ENCODE peak calls at places on chromosomes 13 and 19, in six cellular contexts. J is SW480; K is activated T-cell treated with anti-CD3 and anti-CD28 coated beads, Interleukin-2, amount 50 U/mL, for 72 hours; O is kidney tubule cell; H is NCI-H774; U is CD4-positive, alpha-beta T cell. Q is an unnamed sample.

GRCh38 chr13:32267836-32268439 is 47.2 kb downstream of the ZAR1L start:
- DNase-seq in J (peak; percentile 36), K (peak; percentile 57), O (peak; percentile 35), H (no peak), U (peak; percentile 32), Q (no peak)

GRCh38 chr13:97141564-97142005 is 80.5 kb upstream of the MBNL2 start:
- DNase-seq in J (peak; percentile 94), K (peak; percentile 37), O (peak; percentile 88), H (peak; percentile 57), U (no peak), Q (peak; percentile 95)

GRCh38 chr13:79870123-79870522 is 389.2 kb downstream of the NDFIP2 start:
- DNase-seq in J (no peak), K (no peak), O (peak; percentile 33), H (no peak), U (no peak), Q (no peak)

GRCh38 chr13:71758823-71759222 is 108.2 kb downstream of the DACH1 start:
- DNase-seq in J (no peak), K (no peak), O (peak; percentile 62), H (no peak), U (no peak), Q (no peak)

GRCh38 chr19:33774751-33775150 is 21.9 kb upstream of the KCTD15 start:
- DNase-seq in J (no peak), K (no peak), O (no peak), H (no peak), U (no peak), Q (no peak)

GRCh38 chr13:45340422-45341033 is 455 bp downstream of the TPT1 start:
- DNase-seq in J (peak; percentile 88), K (peak; percentile 89), O (peak; percentile 93), H (peak; percentile 52), U (peak; percentile 76), Q (peak; percentile 29)

GRCh38 chr13:31049833-31050232 is 111.9 kb downstream of the HSPH1 start:
- DNase-seq in J (no peak), K (no peak), O (no peak), H (no peak), U (no peak), Q (no peak)

GRCh38 chr13:61960981-61961380 is 545.3 kb upstream of the PCDH20 start:
- DNase-seq in J (no peak), K (no peak), O (no peak), H (no peak), U (no peak), Q (no peak)

GRCh38 chr19:57434386-57435061 is 601 bp upstream of the ZNF749 start:
- DNase-seq in J (no peak), K (no peak), O (no peak), H (no peak), U (no peak), Q (no peak)

GRCh38 chr19:3120611-3121231 is 15.1 kb upstream of the GNA15 start:
- DNase-seq in J (no peak), K (no peak), O (no peak), H (no peak), U (no peak), Q (no peak)

Q was measured in SHP77.